ENCODE peak calls at places on chromosomes 12 and 14, in eight cellular contexts. W is cardiac fibroblast, Q is lung, M is hypothalamus, E is GM12891, U is GM04504, D is NCI-H1105 treated with DMSO at 0.1 percent for 48 hours, H is iPS-NIHi11. Z is an unnamed sample.

GRCh38 chr12:132429122-132429931 is 60.6 kb upstream of the FBRSL1 start:
- DNase-seq in W (peak; percentile 12), Q (no peak), M (no peak), E (no peak), U (no peak), D (peak; percentile 69), H (no peak), Z (peak; percentile 83)

GRCh38 chr12:94586589-94587259 is 63.6 kb downstream of the TMCC3 start:
- DNase-seq in W (peak; percentile 36), Q (no peak), M (no peak), E (no peak), U (no peak), D (no peak), H (no peak), Z (no peak)

GRCh38 chr14:95727084-95727700 is 13.3 kb upstream of the TCL1A start:
- DNase-seq in W (no peak), Q (no peak), M (no peak), E (no peak), U (no peak), D (no peak), H (no peak), Z (peak; percentile 75)

GRCh38 chr12:58171914-58172313 is 230.5 kb downstream of the ATP23 start:
- DNase-seq in W (peak; percentile 73), Q (no peak), M (no peak), E (no peak), U (no peak), D (no peak), H (no peak), Z (no peak)

GRCh38 chr12:113241191-113242017 is 20.1 kb downstream of the TPCN1 start:
- DNase-seq in W (no peak), Q (no peak), M (peak; percentile 26), E (no peak), U (peak; percentile 93), D (peak; percentile 83), H (no peak), Z (peak; percentile 74)

GRCh38 chr14:58849609-58850008 is 211.8 kb downstream of the DACT1 start:
- DNase-seq in W (no peak), Q (no peak), M (no peak), E (no peak), U (no peak), D (no peak), H (no peak), Z (no peak)

GRCh38 chr12:51389302-51389999 is 1.8 kb downstream of the GALNT6 start:
- DNase-seq in W (no peak), Q (no peak), M (peak; percentile 48), E (no peak), U (no peak), D (no peak), H (no peak), Z (no peak)

GRCh38 chr12:113064395-113065125 is 8.0 kb downstream of the DTX1 start:
- DNase-seq in W (no peak), Q (no peak), M (no peak), E (no peak), U (no peak), D (no peak), H (no peak), Z (no peak)

GRCh38 chr14:75982724-75983358 is 1.0 kb upstream of the TGFB3 start:
- DNase-seq in W (peak; percentile 80), Q (peak; percentile 62), M (peak; percentile 88), E (no peak), U (peak; percentile 47), D (peak; percentile 47), H (no peak), Z (peak; percentile 38)

GRCh38 chr14:24274101-24274543 is 2.7 kb upstream of the RABGGTA start:
- DNase-seq in W (no peak), Q (peak; percentile 69), M (peak; percentile 9), E (peak; percentile 55), U (no peak), D (no peak), H (no peak), Z (no peak)

GRCh38 chr12:74644681-74645080 is 107.0 kb downstream of the ATXN7L3B start:
- DNase-seq in W (no peak), Q (no peak), M (peak; percentile 16), E (no peak), U (no peak), D (no peak), H (no peak), Z (no peak)

GRCh38 chr12:89698607-89699006 is 10.0 kb downstream of the ATP2B1 start:
- DNase-seq in W (no peak), Q (no peak), M (no peak), E (no peak), U (no peak), D (no peak), H (no peak), Z (no peak)

Z was measured in COR-L47.